ENCODE peak calls at places on chromosomes 16 and 17, in seven cellular contexts. V, L, O, Y, N, K and T are unnamed samples.

GRCh38 chr17:61223725-61224124 is 175.9 kb upstream of the TBX2 start:
- DNase-seq in L (no peak), V (no peak), Y (no peak), K (no peak), N (no peak), O (no peak), T (no peak)

GRCh38 chr17:6446516-6447100 is 2.4 kb downstream of the PIMREG start:
- DNase-seq in V (no peak), N (no peak), K (no peak), L (no peak), Y (no peak), O (no peak), T (no peak)

GRCh38 chr17:49787932-49788442 is 494 bp upstream of the KAT7 start:
- DNase-seq in L (no peak), K (peak), N (no peak), O (peak), V (no peak), Y (no peak), T (no peak)

GRCh38 chr16:19810817-19811731 is 73.6 kb downstream of the GPRC5B start:
- DNase-seq in Y (peak), K (no peak), N (peak), O (no peak), V (no peak), L (peak), T (peak)

GRCh38 chr16:80058236-80058635 is 457.7 kb upstream of the MAF start:
- DNase-seq in N (peak), Y (no peak), L (no peak), K (no peak), V (no peak), O (no peak), T (no peak)

GRCh38 chr17:78896834-78897638 is 6.0 kb downstream of the CEP295NL start:
- DNase-seq in O (no peak), Y (no peak), K (no peak), N (no peak), V (no peak), L (no peak), T (no peak)

GRCh38 chr17:20797292-20797691 is 217.8 kb downstream of the CDRT15L2 start:
- DNase-seq in N (no peak), Y (no peak), V (no peak), L (no peak), O (no peak), K (no peak), T (no peak)

GRCh38 chr17:57471941-57472368 is 215.6 kb downstream of the MSI2 start:
- DNase-seq in V (no peak), N (no peak), O (no peak), K (no peak), L (no peak), Y (no peak), T (no peak)

GRCh38 chr16:81237282-81237681 is 1.2 kb upstream of the BCO1 start:
- DNase-seq in K (no peak), Y (peak), V (no peak), L (no peak), O (no peak), N (peak), T (no peak)

GRCh38 chr17:50186661-50187402 is 14.6 kb downstream of the COL1A1 start:
- DNase-seq in L (no peak), Y (peak), K (no peak), N (peak), V (no peak), O (no peak), T (peak)

GRCh38 chr17:74671031-74671771 is 41.5 kb downstream of the CD300LF start:
- DNase-seq in O (peak), K (peak), L (peak), N (peak), V (peak), Y (peak), T (peak)

GRCh38 chr17:64418506-64419339 is 28.1 kb upstream of the PECAM1 start:
- DNase-seq in N (peak), L (peak), K (no peak), Y (peak), V (peak), O (no peak), T (peak)

GRCh38 chr17:79874329-79874981 is 35.2 kb upstream of the CBX4 start:
- DNase-seq in V (no peak), K (peak), Y (peak), N (peak), L (peak), O (no peak), T (peak)

GRCh38 chr16:30491744-30492308 is 19.3 kb downstream of the ITGAL start:
- DNase-seq in L (peak), V (peak), K (peak), N (peak), O (peak), Y (peak), T (peak)

GRCh38 chr17:52170963-52171572 is 12.6 kb upstream of the CA10 start:
- DNase-seq in K (peak), O (peak), V (no peak), N (no peak), L (peak), Y (no peak), T (no peak)

GRCh38 chr17:66344473-66344872 is 42.1 kb downstream of the PRKCA start:
- DNase-seq in O (no peak), N (no peak), L (no peak), K (no peak), V (no peak), Y (no peak), T (no peak)

GRCh38 chr17:42563543-42563942 is 1.6 kb downstream of the COASY start:
- DNase-seq in L (no peak), V (no peak), K (no peak), O (peak), N (no peak), Y (no peak), T (no peak)

GRCh38 chr17:6643460-6644125 is 2.7 kb downstream of the TXNDC17 start:
- DNase-seq in N (no peak), V (peak), K (no peak), Y (peak), L (peak), O (no peak), T (peak)

GRCh38 chr16:8674413-8675022 is at the start of gene ABAT:
- DNase-seq in K (peak), N (peak), L (peak), V (peak), Y (peak), O (peak), T (peak)

GRCh38 chr17:10668771-10669170 is 11.7 kb upstream of the MYH3 start:
- DNase-seq in V (no peak), K (no peak), O (peak), L (peak), N (peak), Y (peak), T (peak)

GRCh38 chr16:28985206-28985605 is 354 bp downstream of the LAT start:
- DNase-seq in Y (no peak), N (no peak), O (no peak), V (no peak), L (no peak), K (peak), T (no peak)

GRCh38 chr17:10652984-10653680 is 4.0 kb downstream of the MYH3 start:
- DNase-seq in V (no peak), Y (no peak), K (peak), O (no peak), N (no peak), L (no peak), T (no peak)

GRCh38 chr16:48611329-48612137 is 1.6 kb upstream of the N4BP1 start:
- DNase-seq in K (peak), V (no peak), O (no peak), Y (no peak), L (peak), N (no peak), T (no peak)

GRCh38 chr16:22694887-22695382 is 119.0 kb upstream of the HS3ST2 start:
- DNase-seq in Y (peak), N (peak), K (no peak), L (no peak), O (no peak), V (no peak), T (peak)

GRCh38 chr16:49419016-49419415 is 45.4 kb downstream of the C16orf78 start:
- DNase-seq in N (no peak), O (no peak), L (no peak), Y (no peak), K (no peak), V (no peak), T (no peak)

GRCh38 chr16:19177111-19177747 is 9.2 kb downstream of the SYT17 start:
- DNase-seq in Y (no peak), L (no peak), O (no peak), K (no peak), N (no peak), V (no peak), T (no peak)

GRCh38 chr17:48542956-48543853 is 1.7 kb downstream of the HOXB2 start:
- DNase-seq in K (peak), Y (no peak), O (peak), N (peak), V (no peak), L (no peak), T (peak)

GRCh38 chr17:50521517-50521916 is 11.0 kb upstream of the EPN3 start:
- DNase-seq in O (no peak), N (no peak), Y (no peak), V (no peak), L (no peak), K (no peak), T (no peak)

GRCh38 chr17:44767493-44767892 is 8.7 kb downstream of the ADAM11 start:
- DNase-seq in N (no peak), O (no peak), L (no peak), K (no peak), Y (no peak), V (no peak), T (no peak)

GRCh38 chr16:6573577-6573976 is 759.1 kb upstream of the RBFOX1 start:
- DNase-seq in N (no peak), K (no peak), Y (no peak), V (no peak), L (no peak), O (peak), T (no peak)

GRCh38 chr16:50593410-50594139 is 45.4 kb downstream of the NKD1 start:
- DNase-seq in V (no peak), N (peak), Y (no peak), O (no peak), K (no peak), L (no peak), T (no peak)
- TF ChIP-seq CTCF in V (peak), N (peak), Y (no peak), O (no peak), K (no peak), L (no peak), T (peak)

GRCh38 chr16:46853713-46854443 is 22.9 kb upstream of the C16orf87 start:
- DNase-seq in O (peak), N (peak), V (no peak), K (peak), L (peak), Y (peak), T (peak)
- TF ChIP-seq CTCF in O (peak), N (peak), V (peak), K (peak), L (peak), Y (peak), T (peak)

GRCh38 chr17:59892849-59893616 is at the start of the genes RPS6KB1 and TUBD1:
- DNase-seq in K (peak), V (peak), N (peak), Y (peak), O (peak), L (peak), T (peak)
- TF ChIP-seq CTCF in K (no peak), V (no peak), N (no peak), Y (no peak), O (no peak), L (no peak), T (no peak)

DNA sequence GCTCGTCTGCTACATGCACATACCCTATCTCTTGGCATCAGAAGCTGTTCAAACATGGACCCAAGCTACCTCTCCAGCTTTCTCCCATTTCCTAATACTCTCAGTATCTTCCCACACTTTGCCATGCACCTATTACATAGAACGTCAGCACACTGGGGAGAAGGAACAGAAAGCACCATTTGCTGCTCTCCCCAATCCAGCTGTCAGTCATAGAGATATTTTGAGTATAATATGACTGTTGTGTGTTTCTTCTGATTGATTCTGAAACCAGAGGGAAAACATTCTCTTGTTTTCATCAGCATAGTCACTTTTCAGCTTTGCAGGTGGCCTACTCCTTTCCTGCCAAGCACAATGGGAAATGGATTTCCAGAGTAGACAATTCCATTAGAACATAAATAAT is 107.1 kb downstream of the ADAMTS18 start:
- DNase-seq in V (no peak), O (no peak), L (no peak), Y (no peak), K (no peak), N (no peak), T (no peak)
- TF ChIP-seq CTCF in V (no peak), O (no peak), L (no peak), Y (no peak), K (no peak), N (no peak), T (no peak)

DNA sequence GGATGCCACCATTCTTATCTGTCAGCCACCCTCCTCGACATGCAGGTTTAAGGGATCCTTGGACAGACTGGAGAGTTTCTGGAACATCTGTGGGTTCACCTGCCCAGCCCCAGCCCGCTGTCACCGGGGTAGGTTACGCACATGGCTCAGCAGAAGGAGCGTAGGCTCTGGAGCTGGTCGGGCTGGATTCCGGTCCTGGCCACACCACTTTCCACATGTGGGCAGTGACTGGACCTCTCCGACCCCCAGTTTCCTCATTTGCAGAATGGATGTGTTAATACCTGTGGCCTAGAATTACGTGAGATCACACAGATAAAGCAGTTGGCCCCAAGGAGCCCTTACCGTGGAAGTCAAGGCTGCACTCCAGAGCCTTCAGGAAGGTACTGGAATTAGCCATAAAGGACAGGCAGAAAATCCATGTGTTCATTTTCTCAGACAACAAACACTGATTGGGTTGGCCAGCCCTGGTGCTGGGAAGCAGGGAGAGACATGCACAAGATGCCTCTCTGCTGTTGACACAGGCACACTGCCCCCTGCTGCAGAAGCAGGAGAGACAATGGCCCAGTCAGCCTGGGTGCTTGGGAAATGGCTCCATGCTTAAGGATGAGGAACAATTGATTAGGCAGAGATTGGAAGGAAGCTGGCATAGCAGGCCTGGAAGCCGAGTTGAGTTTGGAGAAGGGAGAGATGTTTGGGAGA is 58.8 kb downstream of the SF3B3 start:
- DNase-seq in L (no peak), Y (no peak), O (no peak), K (peak), N (no peak), V (no peak), T (no peak)
- TF ChIP-seq CTCF in L (no peak), Y (no peak), O (no peak), K (peak), N (peak), V (peak), T (peak)

GRCh38 chr16:53355064-53355463 is 79.2 kb upstream of the RBL2 start:
- DNase-seq in O (no peak), N (no peak), V (no peak), K (no peak), Y (no peak), L (no peak), T (no peak)

GRCh38 chr16:53357208-53357586 is 77.1 kb upstream of the RBL2 start:
- DNase-seq in V (no peak), N (no peak), L (no peak), K (no peak), Y (no peak), O (no peak), T (no peak)

GRCh38 chr16:53357955-53358354 is 76.3 kb upstream of the RBL2 start:
- DNase-seq in N (no peak), L (no peak), V (no peak), Y (no peak), K (no peak), O (no peak), T (no peak)

GRCh38 chr16:53358884-53359283 is 75.4 kb upstream of the RBL2 start:
- DNase-seq in Y (no peak), N (no peak), L (no peak), V (no peak), O (no peak), K (no peak), T (no peak)

GRCh38 chr16:53356478-53357207 is 77.6 kb upstream of the RBL2 start:
- DNase-seq in O (no peak), N (no peak), V (no peak), K (no peak), Y (no peak), L (no peak), T (no peak)
- TF ChIP-seq CTCF in O (no peak), N (no peak), V (no peak), K (no peak), Y (no peak), L (no peak), T (peak)

DNA sequence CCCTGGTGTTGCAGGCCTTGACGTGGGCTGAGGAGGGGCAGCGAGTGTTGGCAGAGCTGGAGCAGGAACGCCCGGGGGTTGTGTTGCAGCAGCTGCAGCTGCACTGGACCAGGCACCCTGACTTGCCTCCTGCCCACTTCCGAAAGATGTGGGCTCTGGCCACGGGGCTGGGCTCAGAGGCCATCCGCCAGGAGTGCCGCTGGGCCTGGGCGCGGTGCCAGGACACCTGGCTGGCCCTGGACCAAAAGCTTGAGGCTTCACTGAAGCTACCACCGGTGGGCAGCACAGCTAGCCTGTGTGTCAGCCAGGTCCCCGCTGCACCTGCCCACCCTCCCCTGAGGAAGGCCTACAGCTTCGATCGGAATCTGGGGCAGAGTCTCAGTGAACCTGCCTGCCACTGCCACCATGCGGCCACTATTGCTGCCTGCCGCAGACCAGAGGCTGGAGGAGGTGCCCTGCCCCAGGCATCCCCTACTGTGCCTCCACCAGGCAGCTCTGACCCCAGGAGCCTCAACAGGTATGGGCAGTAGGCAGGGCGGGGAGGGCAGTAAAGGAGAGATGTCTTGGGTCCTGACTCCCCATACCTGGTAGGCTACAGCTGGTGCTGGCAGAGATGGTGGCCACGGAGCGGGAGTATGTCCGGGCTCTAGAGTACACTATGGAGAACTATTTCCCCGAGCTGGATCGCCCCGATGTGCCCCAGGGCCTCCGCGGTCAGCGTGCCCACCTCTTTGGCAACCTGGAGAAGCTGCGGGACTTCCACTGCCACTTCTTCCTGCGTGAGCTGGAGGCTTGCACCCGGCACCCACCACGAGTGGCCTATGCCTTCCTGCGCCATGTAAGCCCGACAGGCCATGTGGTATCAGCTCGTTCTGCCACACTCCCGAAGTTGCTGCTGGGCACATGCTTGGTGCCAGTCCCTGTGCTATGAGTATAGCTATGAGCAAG is 5.6 kb downstream of the PLEKHG4 start:
- DNase-seq in N (no peak), L (no peak), K (no peak), O (peak), V (no peak), Y (no peak), T (no peak)
- TF ChIP-seq CTCF in N (peak), L (peak), K (no peak), O (no peak), V (peak), Y (peak), T (peak)

DNA sequence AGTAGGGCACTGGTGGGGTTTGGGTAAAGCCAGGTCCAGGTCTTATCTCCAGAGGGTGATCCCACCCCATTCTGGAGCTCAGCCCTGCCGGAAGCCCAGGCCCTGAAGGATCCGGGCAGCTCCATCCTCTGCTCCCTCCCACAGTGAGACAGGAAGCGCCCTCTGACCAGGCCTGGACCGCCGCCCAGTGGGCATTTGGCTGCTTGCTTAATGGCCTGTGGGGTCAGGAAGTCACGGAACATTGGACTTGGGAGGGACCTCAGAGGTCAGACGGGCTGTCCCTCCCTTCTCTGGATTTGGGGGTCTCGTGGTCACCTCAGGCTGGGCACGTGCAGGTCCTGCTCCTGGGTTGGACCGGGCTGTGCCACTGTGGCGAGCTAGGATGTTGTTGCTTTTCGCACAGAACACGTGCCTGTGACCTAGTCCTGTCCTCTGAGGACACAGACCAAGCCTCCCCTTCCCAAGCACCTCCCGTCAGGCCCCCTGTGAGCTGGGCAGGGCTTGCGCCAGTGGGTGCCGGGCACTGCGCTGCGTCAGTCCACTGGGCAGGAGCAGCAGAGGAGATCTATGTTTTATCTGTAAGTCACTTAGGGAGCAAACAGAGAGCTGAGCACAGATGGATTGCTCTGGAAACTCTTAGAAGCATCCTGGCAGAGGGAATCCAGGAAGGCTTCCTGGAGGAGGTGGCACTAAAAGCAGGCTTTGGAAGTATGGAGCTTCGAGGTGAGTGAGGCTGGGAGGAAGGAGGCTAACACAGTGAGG is 49.4 kb upstream of the GSE1 start:
- DNase-seq in O (peak), L (no peak), V (no peak), K (no peak), N (peak), Y (no peak), T (no peak)
- TF ChIP-seq CTCF in O (no peak), L (no peak), V (no peak), K (no peak), N (peak), Y (no peak), T (peak)